ENCODE peak calls at places on chromosomes 3 and 15, in ten cellular contexts. T is neural progenitor cell, N is fibroblast of pulmonary artery, Z is heart right ventricle, S is A549, F is AG10803, K is RWPE1, Q is cardiac muscle cell, P is fibroblast of lung, A is right lobe of liver. V is an unnamed sample.
A peak's percentile ranks its signal among the peaks of the same experiment; 100 is the strongest.

GRCh38 chr3:190092250-190092649 is 28.4 kb downstream of the P3H2 start:
- DNase-seq in T (peak; percentile 41), N (peak; percentile 83), Z (no peak), S (no peak), F (peak; percentile 70), K (peak; percentile 42), Q (peak; percentile 80), P (peak; percentile 89), A (no peak), V (no peak)

GRCh38 chr3:171838218-171838720 is 4.9 kb upstream of the TMEM212 start:
- DNase-seq in T (peak; percentile 31), N (peak; percentile 96), Z (peak; percentile 72), S (peak; percentile 62), F (peak; percentile 88), K (no peak), Q (peak; percentile 94), P (peak; percentile 73), A (no peak), V (no peak)

GRCh38 chr3:100710355-100711198 is 1.3 kb downstream of the TFG start:
- DNase-seq in T (peak; percentile 47), N (peak; percentile 73), Z (peak; percentile 19), S (peak; percentile 82), F (peak; percentile 73), K (peak; percentile 64), Q (peak; percentile 69), P (peak; percentile 68), A (no peak), V (peak; percentile 99)

GRCh38 chr3:162769559-162769958 is 1273.0 kb downstream of the OTOL1 start:
- DNase-seq in T (no peak), N (peak; percentile 20), Z (no peak), S (no peak), F (no peak), K (no peak), Q (peak; percentile 5), P (peak; percentile 21), A (no peak), V (no peak)

GRCh38 chr3:48267782-48268181 is 26.9 kb downstream of the ZNF589 start:
- DNase-seq in T (no peak), N (no peak), Z (no peak), S (no peak), F (no peak), K (peak; percentile 4), Q (no peak), P (no peak), A (no peak), V (no peak)

GRCh38 chr3:88610820-88611219 is 461.1 kb downstream of the C3orf38 start:
- DNase-seq in T (no peak), N (no peak), Z (no peak), S (no peak), F (no peak), K (no peak), Q (no peak), P (no peak), A (no peak), V (no peak)

GRCh38 chr3:52387481-52387880 is 57.4 kb downstream of the SEMA3G start:
- DNase-seq in T (no peak), N (no peak), Z (no peak), S (no peak), F (no peak), K (no peak), Q (no peak), P (no peak), A (no peak), V (no peak)

GRCh38 chr3:31438742-31439141 is 94.0 kb upstream of the STT3B start:
- DNase-seq in T (no peak), N (no peak), Z (no peak), S (no peak), F (no peak), K (no peak), Q (no peak), P (no peak), A (no peak), V (no peak)

GRCh38 chr3:71710906-71711494 is 14.2 kb downstream of the EIF4E3 start:
- DNase-seq in T (peak; percentile 65), N (peak; percentile 69), Z (no peak), S (peak; percentile 51), F (peak; percentile 61), K (peak; percentile 49), Q (peak; percentile 72), P (peak; percentile 51), A (no peak), V (no peak)

DNA sequence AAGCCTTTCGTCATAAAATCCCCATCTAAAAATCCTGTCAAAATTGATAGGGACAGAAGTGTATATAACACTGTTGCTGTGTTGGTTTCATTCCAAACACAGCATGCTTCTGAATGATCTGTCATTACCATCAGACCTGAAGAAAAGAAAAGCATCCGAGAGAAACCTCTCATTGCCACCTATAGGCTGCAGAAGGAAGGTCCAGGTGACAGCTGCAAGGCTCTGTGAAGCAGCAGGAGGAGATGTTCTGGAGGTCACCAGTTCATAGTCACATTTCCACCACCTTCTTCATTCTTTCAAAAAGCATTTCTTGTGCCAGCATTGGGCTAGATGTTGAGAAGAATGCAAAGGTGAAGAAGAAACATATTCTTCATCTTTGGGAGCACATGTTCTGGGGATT is 503.7 kb upstream of the NR2F2 start:
- DNase-seq in T (no peak), N (no peak), Z (no peak), S (no peak), F (no peak), K (peak; percentile 5), Q (no peak), P (no peak), A (no peak), V (no peak)
- TF ChIP-seq CTCF in T (peak; percentile 28), N (peak; percentile 14), Z (no peak), S (no peak), F (no peak), K (no peak), Q (no peak), P (no peak), A (peak; percentile 48), V (no peak)

GRCh38 chr3:15527031-15527459 is 5.5 kb upstream of the COLQ start:
- DNase-seq in T (peak; percentile 71), N (peak; percentile 21), Z (no peak), S (no peak), F (no peak), K (no peak), Q (peak; percentile 68), P (peak; percentile 7), A (no peak), V (peak; percentile 18)
- TF ChIP-seq CTCF in T (peak; percentile 54), N (peak; percentile 27), Z (peak; percentile 34), S (no peak), F (no peak), K (no peak), Q (peak; percentile 59), P (peak; percentile 30), A (no peak), V (no peak)

GRCh38 chr3:165875644-165876043 is 38.4 kb upstream of the BCHE start:
- DNase-seq in T (no peak), N (no peak), Z (no peak), S (no peak), F (no peak), K (no peak), Q (no peak), P (no peak), A (no peak), V (no peak)

DNA sequence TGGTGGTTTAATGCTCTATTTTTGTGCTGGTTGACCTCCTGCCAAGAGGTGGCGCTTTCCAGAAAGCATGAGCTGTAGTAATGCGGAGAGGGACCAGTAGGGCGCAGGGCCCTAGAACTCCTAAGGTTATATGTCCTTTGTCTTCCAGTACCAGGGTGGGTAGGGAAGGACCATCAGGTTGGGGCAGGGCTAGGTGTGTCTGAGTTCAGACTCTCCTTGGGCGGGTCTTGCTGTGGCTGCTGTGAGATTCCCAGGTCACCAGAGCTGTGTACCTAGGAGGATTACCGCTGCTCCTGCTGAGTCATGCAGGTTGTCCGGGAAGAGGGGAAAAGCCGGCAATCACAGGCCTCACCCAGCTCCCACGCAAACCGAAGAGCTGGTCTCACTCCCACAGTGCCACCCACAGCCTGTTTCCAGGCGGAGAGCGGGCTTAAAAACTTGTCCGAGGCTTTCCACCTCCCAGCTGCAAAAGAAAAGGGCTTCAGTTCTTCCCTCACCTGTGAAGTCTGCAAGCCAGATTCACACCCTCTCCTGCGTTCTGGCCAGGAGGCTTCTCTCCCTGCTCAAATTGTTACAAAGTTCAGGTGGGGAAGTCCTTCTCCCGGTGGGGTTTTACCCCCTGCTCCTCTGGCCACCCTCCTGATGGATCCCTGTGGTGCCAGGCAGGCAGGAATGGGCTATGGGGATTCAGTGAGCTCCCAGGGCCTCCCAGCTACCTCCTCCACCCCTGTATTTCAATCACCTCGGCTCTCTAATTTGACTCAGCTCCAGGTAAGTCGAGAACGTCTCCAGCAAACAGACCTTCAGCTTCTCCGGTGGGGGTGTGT is 37.7 kb upstream of the BCHE start:
- DNase-seq in T (no peak), N (no peak), Z (no peak), S (no peak), F (no peak), K (no peak), Q (no peak), P (no peak), A (no peak), V (no peak)
- TF ChIP-seq CTCF in T (no peak), N (no peak), Z (no peak), S (no peak), F (no peak), K (no peak), Q (no peak), P (no peak), A (no peak), V (no peak)

GRCh38 chr3:98573231-98573728 is 20.1 kb downstream of the CPOX start:
- DNase-seq in T (peak; percentile 20), N (peak; percentile 54), Z (no peak), S (no peak), F (no peak), K (peak; percentile 36), Q (peak; percentile 56), P (no peak), A (no peak), V (no peak)
- TF ChIP-seq CTCF in T (peak; percentile 51), N (peak; percentile 57), Z (peak; percentile 24), S (peak; percentile 56), F (peak; percentile 55), K (peak; percentile 38), Q (peak; percentile 56), P (peak; percentile 52), A (no peak), V (peak; percentile 87)

GRCh38 chr15:43511012-43511885 is 6.2 kb upstream of the MAP1A start:
- DNase-seq in T (peak; percentile 61), N (peak; percentile 22), Z (peak; percentile 26), S (peak; percentile 52), F (no peak), K (no peak), Q (no peak), P (no peak), A (no peak), V (peak; percentile 27)
- TF ChIP-seq CTCF in T (peak; percentile 38), N (peak; percentile 35), Z (peak; percentile 33), S (peak; percentile 25), F (peak; percentile 24), K (peak; percentile 16), Q (peak; percentile 15), P (peak; percentile 35), A (peak; percentile 15), V (no peak)

V was measured in activated CD8-positive, alpha-beta T cell treated with anti-CD3 and anti-CD28 coated beads for 36 hours.